ENCODE peak calls at places on chromosomes 7 and 10, in nine cellular contexts. One of them, this sample, is unnamed.

GRCh38 chr10:22319559-22320558 is 1.0 kb upstream of the BMI1 start:
- DNase-seq in body of pancreas: no peak
- DNase-seq in HCT116: no peak
- DNase-seq in IMR-90: no peak
- DNase-seq in adrenal gland: peak; percentile 25
- DNase-seq in uterus: no peak
- DNase-seq in esophagus squamous epithelium: no peak
- DNase-seq in Peyer's patch: no peak
- DNase-seq in tibial nerve: no peak
- DNase-seq in this sample: no peak

GRCh38 chr7:22394739-22395138 is 37.8 kb upstream of the RAPGEF5 start:
- DNase-seq in body of pancreas: no peak
- DNase-seq in HCT116: no peak
- DNase-seq in IMR-90: no peak
- DNase-seq in adrenal gland: no peak
- DNase-seq in uterus: no peak
- DNase-seq in esophagus squamous epithelium: no peak
- DNase-seq in Peyer's patch: no peak
- DNase-seq in tibial nerve: no peak
- DNase-seq in this sample: no peak

GRCh38 chr7:114533151-114533550 is 118.5 kb downstream of the FOXP2 start:
- DNase-seq in body of pancreas: no peak
- DNase-seq in HCT116: no peak
- DNase-seq in IMR-90: no peak
- DNase-seq in adrenal gland: no peak
- DNase-seq in uterus: no peak
- DNase-seq in esophagus squamous epithelium: no peak
- DNase-seq in Peyer's patch: no peak
- DNase-seq in tibial nerve: no peak
- DNase-seq in this sample: no peak

GRCh38 chr7:96161897-96162296 is 160.0 kb downstream of the SLC25A13 start:
- DNase-seq in body of pancreas: no peak
- DNase-seq in HCT116: no peak
- DNase-seq in IMR-90: no peak
- DNase-seq in adrenal gland: no peak
- DNase-seq in uterus: no peak
- DNase-seq in esophagus squamous epithelium: no peak
- DNase-seq in Peyer's patch: no peak
- DNase-seq in tibial nerve: no peak
- DNase-seq in this sample: no peak

GRCh38 chr7:109282726-109283125 is 713.1 kb downstream of the DNAJB9 start:
- DNase-seq in body of pancreas: peak; percentile 8
- DNase-seq in HCT116: no peak
- DNase-seq in IMR-90: no peak
- DNase-seq in adrenal gland: no peak
- DNase-seq in uterus: no peak
- DNase-seq in esophagus squamous epithelium: no peak
- DNase-seq in Peyer's patch: no peak
- DNase-seq in tibial nerve: no peak
- DNase-seq in this sample: no peak

GRCh38 chr10:35391153-35391953 is 55.0 kb downstream of the CCNY start:
- DNase-seq in body of pancreas: no peak
- DNase-seq in HCT116: no peak
- DNase-seq in IMR-90: no peak
- DNase-seq in adrenal gland: no peak
- DNase-seq in uterus: no peak
- DNase-seq in esophagus squamous epithelium: no peak
- DNase-seq in Peyer's patch: no peak
- DNase-seq in tibial nerve: no peak
- DNase-seq in this sample: no peak

GRCh38 chr7:4841007-4841784 is 20.6 kb downstream of the PAPOLB start:
- DNase-seq in body of pancreas: no peak
- DNase-seq in HCT116: no peak
- DNase-seq in IMR-90: no peak
- DNase-seq in adrenal gland: no peak
- DNase-seq in uterus: no peak
- DNase-seq in esophagus squamous epithelium: no peak
- DNase-seq in Peyer's patch: peak; percentile 30
- DNase-seq in tibial nerve: no peak
- DNase-seq in this sample: no peak

GRCh38 chr7:64562246-64562620 is 638 bp downstream of the ZNF680 start:
- DNase-seq in body of pancreas: no peak
- DNase-seq in HCT116: no peak
- DNase-seq in IMR-90: no peak
- DNase-seq in adrenal gland: no peak
- DNase-seq in uterus: no peak
- DNase-seq in esophagus squamous epithelium: no peak
- DNase-seq in Peyer's patch: no peak
- DNase-seq in tibial nerve: no peak
- DNase-seq in this sample: no peak

GRCh38 chr7:31052504-31052840 is 364 bp downstream of the ADCYAP1R1 start:
- DNase-seq in body of pancreas: no peak
- DNase-seq in HCT116: no peak
- DNase-seq in IMR-90: no peak
- DNase-seq in adrenal gland: no peak
- DNase-seq in uterus: no peak
- DNase-seq in esophagus squamous epithelium: no peak
- DNase-seq in Peyer's patch: no peak
- DNase-seq in tibial nerve: no peak
- DNase-seq in this sample: no peak

GRCh38 chr10:59993931-59994330 is 87.6 kb upstream of the CCDC6 start:
- DNase-seq in body of pancreas: no peak
- DNase-seq in HCT116: no peak
- DNase-seq in IMR-90: no peak
- DNase-seq in adrenal gland: no peak
- DNase-seq in uterus: no peak
- DNase-seq in esophagus squamous epithelium: no peak
- DNase-seq in Peyer's patch: no peak
- DNase-seq in tibial nerve: no peak
- DNase-seq in this sample: no peak

GRCh38 chr10:71582019-71582418 is 137.6 kb downstream of the C10orf105 start:
- DNase-seq in body of pancreas: no peak
- DNase-seq in HCT116: no peak
- DNase-seq in IMR-90: peak; percentile 49
- DNase-seq in adrenal gland: no peak
- DNase-seq in uterus: no peak
- DNase-seq in esophagus squamous epithelium: no peak
- DNase-seq in Peyer's patch: no peak
- DNase-seq in tibial nerve: no peak
- DNase-seq in this sample: no peak

GRCh38 chr10:92108120-92108519 is 182.8 kb downstream of the CPEB3 start:
- DNase-seq in body of pancreas: no peak
- DNase-seq in HCT116: no peak
- DNase-seq in IMR-90: no peak
- DNase-seq in adrenal gland: no peak
- DNase-seq in uterus: no peak
- DNase-seq in esophagus squamous epithelium: no peak
- DNase-seq in Peyer's patch: no peak
- DNase-seq in tibial nerve: no peak
- DNase-seq in this sample: no peak

GRCh38 chr10:99779335-99779734 is 3.1 kb upstream of the ABCC2 start:
- DNase-seq in body of pancreas: no peak
- DNase-seq in HCT116: no peak
- DNase-seq in IMR-90: peak; percentile 83
- DNase-seq in adrenal gland: no peak
- DNase-seq in uterus: no peak
- DNase-seq in esophagus squamous epithelium: no peak
- DNase-seq in Peyer's patch: no peak
- DNase-seq in tibial nerve: peak; percentile 10
- DNase-seq in this sample: no peak

GRCh38 chr10:31515819-31516402 is 196.9 kb downstream of the ZEB1 start:
- DNase-seq in body of pancreas: no peak
- DNase-seq in HCT116: no peak
- DNase-seq in IMR-90: peak; percentile 15
- DNase-seq in adrenal gland: no peak
- DNase-seq in uterus: no peak
- DNase-seq in esophagus squamous epithelium: no peak
- DNase-seq in Peyer's patch: no peak
- DNase-seq in tibial nerve: no peak
- DNase-seq in this sample: no peak
- H3K36me3 ChIP-seq in body of pancreas: peaks cover 5% of the 10 kb centered on the region
- H3K36me3 ChIP-seq in HCT116: no peaks in the 10 kb centered on the region
- H3K36me3 ChIP-seq in IMR-90: peaks cover 31% of the 10 kb centered on the region
- H3K36me3 ChIP-seq in adrenal gland: peaks cover 10% of the 10 kb centered on the region
- H3K36me3 ChIP-seq in uterus: no peaks in the 10 kb centered on the region
- H3K36me3 ChIP-seq in esophagus squamous epithelium: peaks cover 10% of the 10 kb centered on the region
- H3K36me3 ChIP-seq in Peyer's patch: no peaks in the 10 kb centered on the region
- H3K36me3 ChIP-seq in tibial nerve: peaks cover 48% of the 10 kb centered on the region
- H3K36me3 ChIP-seq in this sample: peaks cover 90% of the 10 kb centered on the region

GRCh38 chr7:101231644-101232043 is 6.0 kb downstream of the CLDN15 start:
- DNase-seq in body of pancreas: peak; percentile 45
- DNase-seq in HCT116: no peak
- DNase-seq in IMR-90: no peak
- DNase-seq in adrenal gland: no peak
- DNase-seq in uterus: no peak
- DNase-seq in esophagus squamous epithelium: no peak
- DNase-seq in Peyer's patch: no peak
- DNase-seq in tibial nerve: no peak
- DNase-seq in this sample: no peak

GRCh38 chr7:101235050-101235449 is 2.6 kb downstream of the CLDN15 start:
- DNase-seq in body of pancreas: no peak
- DNase-seq in HCT116: no peak
- DNase-seq in IMR-90: no peak
- DNase-seq in adrenal gland: no peak
- DNase-seq in uterus: no peak
- DNase-seq in esophagus squamous epithelium: no peak
- DNase-seq in Peyer's patch: no peak
- DNase-seq in tibial nerve: no peak
- DNase-seq in this sample: no peak

GRCh38 chr7:101233907-101234547 is 3.6 kb downstream of the CLDN15 start:
- DNase-seq in body of pancreas: no peak
- DNase-seq in HCT116: no peak
- DNase-seq in IMR-90: no peak
- DNase-seq in adrenal gland: no peak
- DNase-seq in uterus: no peak
- DNase-seq in esophagus squamous epithelium: no peak
- DNase-seq in Peyer's patch: peak; percentile 73
- DNase-seq in tibial nerve: no peak
- DNase-seq in this sample: no peak

GRCh38 chr7:101234636-101235035 is 3.0 kb downstream of the CLDN15 start:
- DNase-seq in body of pancreas: no peak
- DNase-seq in HCT116: no peak
- DNase-seq in IMR-90: no peak
- DNase-seq in adrenal gland: no peak
- DNase-seq in uterus: no peak
- DNase-seq in esophagus squamous epithelium: no peak
- DNase-seq in Peyer's patch: peak; percentile 71
- DNase-seq in tibial nerve: no peak
- DNase-seq in this sample: no peak

GRCh38 chr7:101232141-101232821 is 5.3 kb downstream of the CLDN15 start:
- DNase-seq in body of pancreas: peak; percentile 79
- DNase-seq in HCT116: no peak
- DNase-seq in IMR-90: no peak
- DNase-seq in adrenal gland: no peak
- DNase-seq in uterus: no peak
- DNase-seq in esophagus squamous epithelium: no peak
- DNase-seq in Peyer's patch: peak; percentile 90
- DNase-seq in tibial nerve: no peak
- DNase-seq in this sample: no peak
- TF ChIP-seq POLR2A in body of pancreas: peak; percentile 44
- TF ChIP-seq POLR2A in HCT116: no peak
- TF ChIP-seq POLR2A in IMR-90: no peak
- TF ChIP-seq POLR2A in adrenal gland: no peak
- TF ChIP-seq POLR2A in uterus: no peak
- TF ChIP-seq POLR2A in esophagus squamous epithelium: no peak
- TF ChIP-seq POLR2A in Peyer's patch: peak; percentile 73
- TF ChIP-seq POLR2A in tibial nerve: no peak
- TF ChIP-seq POLR2A in this sample: no peak

DNA sequence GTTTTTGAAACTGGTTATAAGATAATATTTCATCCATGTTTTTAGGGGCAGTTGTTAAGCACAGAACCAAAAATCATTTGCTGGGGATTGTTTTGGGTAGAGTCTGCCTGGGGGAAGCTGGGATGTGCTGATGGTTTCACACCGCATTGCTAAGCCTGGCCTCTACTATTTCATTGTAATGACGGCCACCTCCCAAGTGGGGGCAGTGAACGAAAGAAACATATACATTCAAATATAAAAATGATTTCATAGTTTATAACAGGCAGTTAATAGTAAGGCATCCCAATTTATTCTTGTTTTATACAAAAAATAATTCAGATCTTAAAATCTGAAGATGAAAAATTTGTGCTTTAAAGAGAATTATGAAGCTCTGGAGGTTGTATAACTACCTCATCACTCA is 750.8 kb downstream of the REEP3 start:
- DNase-seq in body of pancreas: no peak
- DNase-seq in HCT116: no peak
- DNase-seq in IMR-90: no peak
- DNase-seq in adrenal gland: no peak
- DNase-seq in uterus: no peak
- DNase-seq in esophagus squamous epithelium: no peak
- DNase-seq in Peyer's patch: no peak
- DNase-seq in tibial nerve: no peak
- DNase-seq in this sample: no peak
- TF ChIP-seq CTCF in body of pancreas: no peak
- TF ChIP-seq CTCF in HCT116: peak; percentile 44
- TF ChIP-seq CTCF in IMR-90: peak; percentile 16
- TF ChIP-seq CTCF in adrenal gland: no peak
- TF ChIP-seq CTCF in uterus: no peak
- TF ChIP-seq CTCF in esophagus squamous epithelium: no peak
- TF ChIP-seq CTCF in Peyer's patch: peak; percentile 31
- TF ChIP-seq CTCF in tibial nerve: no peak
- TF ChIP-seq CTCF in this sample: no peak

GRCh38 chr10:77799352-77799751 is 127.2 kb downstream of the DLG5 start:
- DNase-seq in body of pancreas: no peak
- DNase-seq in HCT116: no peak
- DNase-seq in IMR-90: peak; percentile 26
- DNase-seq in adrenal gland: no peak
- DNase-seq in uterus: no peak
- DNase-seq in esophagus squamous epithelium: no peak
- DNase-seq in Peyer's patch: no peak
- DNase-seq in tibial nerve: no peak
- DNase-seq in this sample: no peak

GRCh38 chr10:77800738-77801266 is 125.8 kb downstream of the DLG5 start:
- DNase-seq in body of pancreas: no peak
- DNase-seq in HCT116: no peak
- DNase-seq in IMR-90: peak; percentile 34
- DNase-seq in adrenal gland: no peak
- DNase-seq in uterus: no peak
- DNase-seq in esophagus squamous epithelium: no peak
- DNase-seq in Peyer's patch: no peak
- DNase-seq in tibial nerve: no peak
- DNase-seq in this sample: no peak

GRCh38 chr10:77798940-77799339 is 127.6 kb downstream of the DLG5 start:
- DNase-seq in body of pancreas: no peak
- DNase-seq in HCT116: no peak
- DNase-seq in IMR-90: peak; percentile 35
- DNase-seq in adrenal gland: no peak
- DNase-seq in uterus: no peak
- DNase-seq in esophagus squamous epithelium: no peak
- DNase-seq in Peyer's patch: no peak
- DNase-seq in tibial nerve: no peak
- DNase-seq in this sample: no peak

GRCh38 chr10:77801474-77802238 is 124.9 kb downstream of the DLG5 start:
- DNase-seq in body of pancreas: no peak
- DNase-seq in HCT116: no peak
- DNase-seq in IMR-90: peak; percentile 52
- DNase-seq in adrenal gland: peak; percentile 82
- DNase-seq in uterus: no peak
- DNase-seq in esophagus squamous epithelium: no peak
- DNase-seq in Peyer's patch: no peak
- DNase-seq in tibial nerve: no peak
- DNase-seq in this sample: no peak

GRCh38 chr10:77800320-77800719 is 126.2 kb downstream of the DLG5 start:
- DNase-seq in body of pancreas: no peak
- DNase-seq in HCT116: no peak
- DNase-seq in IMR-90: no peak
- DNase-seq in adrenal gland: no peak
- DNase-seq in uterus: no peak
- DNase-seq in esophagus squamous epithelium: no peak
- DNase-seq in Peyer's patch: no peak
- DNase-seq in tibial nerve: no peak
- DNase-seq in this sample: no peak
- H3K36me3 ChIP-seq in body of pancreas: no peaks in the 10 kb centered on the region
- H3K36me3 ChIP-seq in HCT116: peaks cover 2% of the 10 kb centered on the region
- H3K36me3 ChIP-seq in IMR-90: peaks cover 53% of the 10 kb centered on the region
- H3K36me3 ChIP-seq in adrenal gland: peaks cover 83% of the 10 kb centered on the region
- H3K36me3 ChIP-seq in uterus: no peaks in the 10 kb centered on the region
- H3K36me3 ChIP-seq in esophagus squamous epithelium: peaks cover 44% of the 10 kb centered on the region
- H3K36me3 ChIP-seq in Peyer's patch: no peaks in the 10 kb centered on the region
- H3K36me3 ChIP-seq in tibial nerve: peaks cover 97% of the 10 kb centered on the region
- H3K36me3 ChIP-seq in this sample: peaks cover 61% of the 10 kb centered on the region

This sample was measured in heart left ventricle.